ENCODE peak calls at places on chromosomes 2 and 18, in seven cellular contexts. One of them, this sample, is unnamed.

GRCh38 chr18:50372743-50373142 is 2.1 kb upstream of the SKA1 start:
- DNase-seq in fibroblast of lung: no peak
- DNase-seq in GM23248: no peak
- DNase-seq in Peyer's patch: no peak
- DNase-seq in tibial nerve: no peak
- DNase-seq in heart right ventricle: no peak
- DNase-seq in dorsolateral prefrontal cortex: no peak
- DNase-seq in this sample: no peak

GRCh38 chr2:10785260-10785659 is 27.3 kb downstream of the PDIA6 start:
- DNase-seq in heart right ventricle: peak
- DNase-seq in dorsolateral prefrontal cortex: no peak
- DNase-seq in fibroblast of lung: no peak
- DNase-seq in tibial nerve: no peak
- DNase-seq in Peyer's patch: no peak
- DNase-seq in GM23248: no peak
- DNase-seq in this sample: no peak

GRCh38 chr2:12231288-12231687 is 484.9 kb downstream of the LPIN1 start:
- DNase-seq in fibroblast of lung: no peak
- DNase-seq in tibial nerve: no peak
- DNase-seq in dorsolateral prefrontal cortex: no peak
- DNase-seq in Peyer's patch: no peak
- DNase-seq in heart right ventricle: no peak
- DNase-seq in GM23248: no peak
- DNase-seq in this sample: no peak

GRCh38 chr2:109272461-109272860 is 143.5 kb downstream of the SH3RF3 start:
- DNase-seq in dorsolateral prefrontal cortex: no peak
- DNase-seq in GM23248: no peak
- DNase-seq in heart right ventricle: no peak
- DNase-seq in fibroblast of lung: peak
- DNase-seq in tibial nerve: no peak
- DNase-seq in Peyer's patch: no peak
- DNase-seq in this sample: no peak

GRCh38 chr18:28114472-28114871 is 62.5 kb downstream of the CDH2 start:
- DNase-seq in dorsolateral prefrontal cortex: no peak
- DNase-seq in GM23248: peak
- DNase-seq in tibial nerve: no peak
- DNase-seq in fibroblast of lung: peak
- DNase-seq in Peyer's patch: no peak
- DNase-seq in heart right ventricle: no peak
- DNase-seq in this sample: no peak

GRCh38 chr2:8568543-8569302 is 113.1 kb upstream of the ID2 start:
- DNase-seq in dorsolateral prefrontal cortex: peak
- DNase-seq in heart right ventricle: no peak
- DNase-seq in Peyer's patch: no peak
- DNase-seq in GM23248: no peak
- DNase-seq in fibroblast of lung: no peak
- DNase-seq in tibial nerve: no peak
- DNase-seq in this sample: no peak

GRCh38 chr2:48914477-48915077 is 159.1 kb upstream of the LHCGR start:
- DNase-seq in tibial nerve: no peak
- DNase-seq in fibroblast of lung: no peak
- DNase-seq in Peyer's patch: no peak
- DNase-seq in heart right ventricle: no peak
- DNase-seq in dorsolateral prefrontal cortex: no peak
- DNase-seq in GM23248: no peak
- DNase-seq in this sample: no peak

GRCh38 chr2:217853301-217853881 is 149.4 kb downstream of the TNS1 start:
- DNase-seq in fibroblast of lung: peak
- DNase-seq in tibial nerve: peak
- DNase-seq in heart right ventricle: no peak
- DNase-seq in dorsolateral prefrontal cortex: peak
- DNase-seq in Peyer's patch: no peak
- DNase-seq in GM23248: peak
- DNase-seq in this sample: peak

GRCh38 chr2:240183370-240184197 is 43.1 kb upstream of the OTOS start:
- DNase-seq in Peyer's patch: no peak
- DNase-seq in fibroblast of lung: no peak
- DNase-seq in dorsolateral prefrontal cortex: no peak
- DNase-seq in tibial nerve: no peak
- DNase-seq in GM23248: no peak
- DNase-seq in heart right ventricle: no peak
- DNase-seq in this sample: no peak

GRCh38 chr2:48946444-48947048 is 191.0 kb upstream of the LHCGR start:
- DNase-seq in heart right ventricle: peak
- DNase-seq in fibroblast of lung: peak
- DNase-seq in Peyer's patch: peak
- DNase-seq in dorsolateral prefrontal cortex: peak
- DNase-seq in tibial nerve: no peak
- DNase-seq in GM23248: peak
- DNase-seq in this sample: no peak

GRCh38 chr2:175449616-175450015 is 268.1 kb upstream of the ATP5MC3 start:
- DNase-seq in fibroblast of lung: no peak
- DNase-seq in tibial nerve: no peak
- DNase-seq in heart right ventricle: no peak
- DNase-seq in GM23248: no peak
- DNase-seq in dorsolateral prefrontal cortex: no peak
- DNase-seq in Peyer's patch: no peak
- DNase-seq in this sample: no peak

GRCh38 chr2:201150454-201151020 is 32.4 kb upstream of the CASP10 start:
- DNase-seq in Peyer's patch: no peak
- DNase-seq in GM23248: no peak
- DNase-seq in heart right ventricle: no peak
- DNase-seq in fibroblast of lung: no peak
- DNase-seq in dorsolateral prefrontal cortex: no peak
- DNase-seq in tibial nerve: no peak
- DNase-seq in this sample: no peak

GRCh38 chr2:235719146-235719942 is 225.5 kb downstream of the AGAP1 start:
- DNase-seq in heart right ventricle: no peak
- DNase-seq in Peyer's patch: no peak
- DNase-seq in fibroblast of lung: peak
- DNase-seq in dorsolateral prefrontal cortex: peak
- DNase-seq in tibial nerve: no peak
- DNase-seq in GM23248: no peak
- DNase-seq in this sample: no peak

GRCh38 chr2:191176801-191177438 is 26.1 kb upstream of the STAT4 start:
- DNase-seq in Peyer's patch: no peak
- DNase-seq in dorsolateral prefrontal cortex: no peak
- DNase-seq in heart right ventricle: no peak
- DNase-seq in GM23248: no peak
- DNase-seq in fibroblast of lung: no peak
- DNase-seq in tibial nerve: no peak
- DNase-seq in this sample: no peak

GRCh38 chr2:46967990-46968647 is 52.5 kb upstream of the MCFD2 start:
- DNase-seq in heart right ventricle: peak
- DNase-seq in GM23248: peak
- DNase-seq in Peyer's patch: peak
- DNase-seq in dorsolateral prefrontal cortex: peak
- DNase-seq in fibroblast of lung: peak
- DNase-seq in tibial nerve: peak
- DNase-seq in this sample: peak

GRCh38 chr2:16425462-16426336 is 239.9 kb downstream of the CYRIA start:
- DNase-seq in tibial nerve: no peak
- DNase-seq in heart right ventricle: peak
- DNase-seq in Peyer's patch: peak
- DNase-seq in fibroblast of lung: peak
- DNase-seq in GM23248: no peak
- DNase-seq in dorsolateral prefrontal cortex: no peak
- DNase-seq in this sample: peak

GRCh38 chr2:178506524-178506923 is 26.3 kb downstream of the PLEKHA3 start:
- DNase-seq in tibial nerve: no peak
- DNase-seq in heart right ventricle: no peak
- DNase-seq in dorsolateral prefrontal cortex: no peak
- DNase-seq in Peyer's patch: no peak
- DNase-seq in GM23248: no peak
- DNase-seq in fibroblast of lung: no peak
- DNase-seq in this sample: no peak

GRCh38 chr2:11022874-11023273 is 111.1 kb downstream of the KCNF1 start:
- DNase-seq in tibial nerve: no peak
- DNase-seq in GM23248: no peak
- DNase-seq in heart right ventricle: no peak
- DNase-seq in fibroblast of lung: no peak
- DNase-seq in dorsolateral prefrontal cortex: peak
- DNase-seq in Peyer's patch: no peak
- DNase-seq in this sample: no peak

GRCh38 chr18:50297621-50298442 is 10.3 kb upstream of the CXXC1 start:
- DNase-seq in dorsolateral prefrontal cortex: peak
- DNase-seq in fibroblast of lung: peak
- DNase-seq in heart right ventricle: peak
- DNase-seq in GM23248: peak
- DNase-seq in tibial nerve: peak
- DNase-seq in Peyer's patch: peak
- DNase-seq in this sample: peak

DNA sequence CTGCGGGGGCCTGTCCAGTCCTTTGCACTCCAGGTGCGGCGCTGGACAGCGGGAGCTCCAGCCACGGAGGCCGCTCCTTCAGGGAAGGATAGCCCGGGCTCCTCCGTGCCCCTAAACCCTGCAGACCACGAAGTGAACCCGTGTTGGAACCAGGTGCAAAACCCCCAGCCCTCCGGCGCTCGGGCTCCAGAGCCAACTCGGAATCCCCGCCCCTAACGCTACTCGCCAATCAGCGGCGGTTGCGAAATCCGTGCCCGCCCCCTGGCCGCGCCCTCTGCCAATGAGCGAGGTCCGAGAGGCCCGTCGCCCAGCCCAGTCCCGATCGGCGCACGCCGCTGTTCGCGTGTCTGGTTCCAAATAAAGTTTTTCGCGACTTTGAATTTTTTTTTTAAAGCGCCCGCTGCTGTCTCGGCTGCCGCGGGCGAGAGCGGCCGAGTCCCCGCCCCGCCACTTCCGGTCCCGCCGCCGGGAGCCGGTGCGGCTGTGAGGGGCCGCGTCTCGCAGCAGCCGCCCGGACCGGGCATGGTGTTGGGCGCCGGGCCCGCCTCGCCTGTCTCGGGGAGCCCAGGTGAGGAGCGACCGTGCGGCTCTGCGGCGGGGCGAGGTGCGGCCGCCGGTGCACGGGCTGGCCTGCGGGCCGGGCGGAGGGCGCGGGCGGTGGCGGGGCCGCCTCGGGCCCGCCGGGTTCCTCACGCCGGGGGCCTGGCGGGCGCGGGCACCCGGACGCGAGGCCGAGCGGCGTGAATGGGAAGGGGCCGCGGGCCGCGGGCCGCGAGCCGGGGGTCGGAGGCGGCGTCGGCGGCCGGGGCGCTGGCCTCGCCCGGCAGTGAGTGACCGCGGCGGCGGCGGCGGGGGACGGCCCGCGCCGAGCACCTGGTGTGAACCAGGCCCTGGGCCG is at the start of gene UBE2F:
- DNase-seq in tibial nerve: peak
- DNase-seq in Peyer's patch: peak
- DNase-seq in GM23248: peak
- DNase-seq in fibroblast of lung: peak
- DNase-seq in heart right ventricle: peak
- DNase-seq in dorsolateral prefrontal cortex: peak
- DNase-seq in this sample: peak
- H3K27ac ChIP-seq in tibial nerve: peak
- H3K27ac ChIP-seq in Peyer's patch: peak
- H3K27ac ChIP-seq in GM23248: peak
- H3K27ac ChIP-seq in fibroblast of lung: peak
- H3K27ac ChIP-seq in heart right ventricle: peak
- H3K27ac ChIP-seq in dorsolateral prefrontal cortex: peak
- H3K27ac ChIP-seq in this sample: peak

DNA sequence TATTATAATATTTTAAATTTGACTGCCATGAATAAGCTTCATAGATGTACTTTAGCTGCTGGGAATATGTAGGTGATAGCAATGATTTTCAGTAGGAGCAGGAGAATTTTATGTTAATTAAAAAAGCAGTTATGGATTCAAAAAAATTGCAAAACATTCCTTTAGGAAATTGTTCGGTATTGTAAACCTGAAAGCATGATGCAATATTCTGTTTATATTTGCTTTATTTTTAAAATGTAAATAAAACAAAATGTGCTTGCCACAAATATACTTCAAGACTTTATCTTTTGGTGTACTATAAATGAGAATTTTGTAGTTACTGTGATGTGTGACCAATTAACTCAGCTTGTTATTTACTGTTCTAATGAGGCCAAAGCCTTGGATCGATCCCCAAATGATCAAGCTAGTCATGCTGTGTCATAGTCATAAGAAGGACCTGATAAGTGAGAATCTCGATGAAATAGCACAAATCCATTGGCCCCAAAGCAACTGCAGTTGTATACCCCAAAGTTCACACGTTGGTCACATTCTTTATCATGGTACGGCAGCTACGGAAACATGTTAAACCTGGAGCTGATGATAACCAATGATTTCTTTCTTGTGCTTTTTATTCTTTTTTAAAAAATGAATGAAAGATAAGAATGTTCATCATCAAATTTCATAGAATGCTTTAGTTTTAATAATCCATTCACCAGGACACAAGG is 23.6 kb upstream of the ATIC start:
- DNase-seq in dorsolateral prefrontal cortex: no peak
- DNase-seq in heart right ventricle: no peak
- DNase-seq in GM23248: no peak
- DNase-seq in Peyer's patch: no peak
- DNase-seq in tibial nerve: no peak
- DNase-seq in fibroblast of lung: no peak
- DNase-seq in this sample: no peak
- H3K27ac ChIP-seq in dorsolateral prefrontal cortex: no peak
- H3K27ac ChIP-seq in heart right ventricle: no peak
- H3K27ac ChIP-seq in GM23248: no peak
- H3K27ac ChIP-seq in Peyer's patch: no peak
- H3K27ac ChIP-seq in tibial nerve: no peak
- H3K27ac ChIP-seq in fibroblast of lung: no peak
- H3K27ac ChIP-seq in this sample: no peak

GRCh38 chr2:64854773-64855237 is 134.4 kb upstream of the SLC1A4 start:
- DNase-seq in Peyer's patch: peak
- DNase-seq in GM23248: peak
- DNase-seq in fibroblast of lung: peak
- DNase-seq in dorsolateral prefrontal cortex: peak
- DNase-seq in heart right ventricle: peak
- DNase-seq in tibial nerve: no peak
- DNase-seq in this sample: no peak
- H3K27ac ChIP-seq in Peyer's patch: no peak
- H3K27ac ChIP-seq in GM23248: peak
- H3K27ac ChIP-seq in fibroblast of lung: no peak
- H3K27ac ChIP-seq in dorsolateral prefrontal cortex: no peak
- H3K27ac ChIP-seq in heart right ventricle: peak
- H3K27ac ChIP-seq in tibial nerve: no peak
- H3K27ac ChIP-seq in this sample: no peak

DNA sequence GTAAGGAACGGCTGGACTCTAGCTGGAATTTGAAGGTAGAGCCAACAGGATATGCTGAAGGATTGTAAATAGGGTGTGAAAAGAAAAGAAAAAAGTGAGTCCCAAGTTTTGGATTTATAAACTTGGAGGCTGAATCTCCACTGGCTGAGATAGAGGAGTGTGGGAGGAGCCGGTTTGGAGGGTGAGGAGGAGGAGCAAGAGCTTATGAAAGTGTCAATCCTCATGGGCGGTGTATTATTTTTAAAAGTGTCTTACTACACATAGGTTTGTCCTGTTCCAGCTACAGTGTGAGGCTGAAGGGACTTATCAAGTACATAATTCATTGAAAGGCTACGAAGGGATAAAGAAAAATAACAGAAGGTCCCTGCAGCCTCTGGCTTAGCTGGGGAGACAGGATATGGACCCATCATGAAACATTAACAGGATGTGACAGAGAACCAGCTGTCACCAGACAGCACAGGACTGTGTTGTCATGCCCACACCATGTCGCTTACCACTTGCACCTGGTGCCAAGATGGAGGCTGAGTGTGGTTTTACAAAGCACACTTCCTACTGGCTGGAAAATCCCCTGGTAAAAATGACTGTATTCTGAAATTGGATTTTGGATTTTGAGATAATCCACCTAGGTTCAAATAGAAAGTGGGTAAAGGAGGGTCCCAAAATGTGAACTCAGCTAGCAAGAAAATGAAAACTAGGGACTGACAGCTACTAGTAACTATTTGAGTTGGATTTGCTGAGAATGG is 2.5 kb upstream of the MREG start:
- DNase-seq in Peyer's patch: peak
- DNase-seq in fibroblast of lung: no peak
- DNase-seq in GM23248: no peak
- DNase-seq in heart right ventricle: no peak
- DNase-seq in tibial nerve: no peak
- DNase-seq in dorsolateral prefrontal cortex: no peak
- DNase-seq in this sample: no peak
- H3K27ac ChIP-seq in Peyer's patch: no peak
- H3K27ac ChIP-seq in fibroblast of lung: no peak
- H3K27ac ChIP-seq in GM23248: no peak
- H3K27ac ChIP-seq in heart right ventricle: no peak
- H3K27ac ChIP-seq in tibial nerve: no peak
- H3K27ac ChIP-seq in dorsolateral prefrontal cortex: no peak
- H3K27ac ChIP-seq in this sample: no peak